ENCODE peak calls at places on chromosomes 2 and 18, in six cellular contexts. R, P, C, U, W and T are unnamed samples.
A peak's percentile ranks its signal among the peaks of the same experiment; 100 is the strongest.

GRCh38 chr2:36322108-36322507 is 33.5 kb upstream of the CRIM1 start:
- DNase-seq in R (no peak), P (no peak), C (no peak), U (no peak), W (peak; percentile 64), T (peak; percentile 56)

GRCh38 chr2:101609434-101609833 is 88.1 kb upstream of the MAP4K4 start:
- DNase-seq in R (no peak), P (no peak), C (no peak), U (no peak), W (no peak), T (no peak)

GRCh38 chr2:97736185-97736584 is 22.8 kb downstream of the ZAP70 start:
- DNase-seq in R (no peak), P (no peak), C (no peak), U (no peak), W (no peak), T (no peak)

GRCh38 chr2:20855456-20855855 is 32.6 kb upstream of the LDAH start:
- DNase-seq in R (no peak), P (no peak), C (no peak), U (no peak), W (no peak), T (no peak)

GRCh38 chr2:190216829-190217228 is 102.8 kb downstream of the HIBCH start:
- DNase-seq in R (peak; percentile 7), P (no peak), C (no peak), U (no peak), W (no peak), T (peak; percentile 8)

GRCh38 chr2:25777077-25777476 is 101.2 kb downstream of the ASXL2 start:
- DNase-seq in R (no peak), P (no peak), C (no peak), U (no peak), W (no peak), T (no peak)

GRCh38 chr2:25821225-25822056 is 56.8 kb downstream of the ASXL2 start:
- DNase-seq in R (no peak), P (no peak), C (no peak), U (no peak), W (peak; percentile 70), T (no peak)

GRCh38 chr2:39247512-39247911 is 3.7 kb upstream of the CDKL4 start:
- DNase-seq in R (no peak), P (no peak), C (no peak), U (no peak), W (no peak), T (no peak)

GRCh38 chr2:237067985-237068576 is 17.6 kb upstream of the COPS8 start:
- DNase-seq in R (no peak), P (no peak), C (no peak), U (no peak), W (no peak), T (no peak)

GRCh38 chr2:1743396-1744150 is 742 bp downstream of the PXDN start:
- DNase-seq in R (no peak), P (no peak), C (no peak), U (no peak), W (peak; percentile 70), T (peak; percentile 67)

GRCh38 chr2:226656367-226656766 is 143.3 kb downstream of the IRS1 start:
- DNase-seq in R (no peak), P (no peak), C (no peak), U (no peak), W (peak; percentile 50), T (no peak)

GRCh38 chr2:81225756-81226155 is 921.2 kb upstream of the LRRTM1 start:
- DNase-seq in R (no peak), P (no peak), C (no peak), U (no peak), W (no peak), T (no peak)

GRCh38 chr2:236352761-236353593 is 88.8 kb upstream of the ASB18 start:
- DNase-seq in R (peak; percentile 29), P (no peak), C (no peak), U (no peak), W (peak; percentile 21), T (peak; percentile 53)

GRCh38 chr2:25692143-25692542 is 18.8 kb upstream of the DTNB start:
- DNase-seq in R (no peak), P (no peak), C (no peak), U (no peak), W (peak; percentile 10), T (no peak)

GRCh38 chr18:2316082-2316481 is 255.2 kb downstream of the METTL4 start:
- DNase-seq in R (no peak), P (no peak), C (no peak), U (no peak), W (no peak), T (no peak)

GRCh38 chr18:61141691-61142090 is 191.5 kb upstream of the CDH20 start:
- DNase-seq in R (no peak), P (no peak), C (no peak), U (no peak), W (no peak), T (no peak)

GRCh38 chr2:111022630-111023029 is 98.1 kb upstream of the BCL2L11 start:
- DNase-seq in R (no peak), P (no peak), C (no peak), U (no peak), W (no peak), T (no peak)

GRCh38 chr2:182542501-182543258 is 115.8 kb upstream of the PDE1A start:
- DNase-seq in R (no peak), P (no peak), C (no peak), U (no peak), W (peak; percentile 50), T (peak; percentile 47)

GRCh38 chr2:109455731-109456691 is 157.8 kb downstream of the SEPTIN10 start:
- DNase-seq in R (no peak), P (no peak), C (no peak), U (no peak), W (no peak), T (no peak)

GRCh38 chr2:15964936-15965563 is 24.7 kb downstream of the MYCN start:
- DNase-seq in R (no peak), P (no peak), C (no peak), U (no peak), W (no peak), T (no peak)

GRCh38 chr2:129888896-129889295 is 90.6 kb upstream of the RAB6C start:
- DNase-seq in R (no peak), P (no peak), C (no peak), U (peak; percentile 4), W (peak; percentile 5), T (no peak)

GRCh38 chr18:32287249-32287648 is 97.4 kb downstream of the MEP1B start:
- DNase-seq in R (no peak), P (no peak), C (no peak), U (no peak), W (no peak), T (no peak)